ENCODE peak calls at places on chromosomes 3 and 15, in seven cellular contexts. V is colonic mucosa, C is cardiac fibroblast, Y is PC-9, U is dorsolateral prefrontal cortex, F is Calu3, R is AG10803. Q is an unnamed sample.

GRCh38 chr3:132730891-132731580 is 8.8 kb upstream of the NPHP3 start:
- DNase-seq in V (no peak), C (peak; percentile 69), Y (peak; percentile 25), U (no peak), F (peak; percentile 48), R (peak; percentile 67), Q (no peak)

GRCh38 chr3:59709702-59710555 is 660.1 kb upstream of the CFAP20DC start:
- DNase-seq in V (peak; percentile 24), C (no peak), Y (no peak), U (peak; percentile 55), F (no peak), R (peak; percentile 15), Q (peak; percentile 3)

GRCh38 chr15:60414016-60414682 is 16.4 kb upstream of the ANXA2 start:
- DNase-seq in V (no peak), C (peak; percentile 58), Y (no peak), U (no peak), F (no peak), R (peak; percentile 64), Q (no peak)

GRCh38 chr3:168524129-168524528 is 428.4 kb upstream of the GOLIM4 start:
- DNase-seq in V (no peak), C (no peak), Y (no peak), U (no peak), F (no peak), R (no peak), Q (no peak)

GRCh38 chr15:101010781-101011180 is 91.6 kb downstream of the LRRK1 start:
- DNase-seq in V (peak; percentile 10), C (no peak), Y (no peak), U (no peak), F (no peak), R (no peak), Q (no peak)

GRCh38 chr3:194633349-194634004 is at the start of gene TMEM44:
- DNase-seq in V (peak; percentile 91), C (peak; percentile 90), Y (peak; percentile 96), U (no peak), F (peak; percentile 95), R (peak; percentile 83), Q (peak; percentile 79)

GRCh38 chr3:118501152-118501551 is 533.5 kb downstream of the IGSF11 start:
- DNase-seq in V (peak; percentile 24), C (peak; percentile 18), Y (peak; percentile 57), U (no peak), F (peak; percentile 39), R (no peak), Q (peak; percentile 49)

GRCh38 chr3:127690823-127691452 is 18.2 kb downstream of the ABTB1 start:
- DNase-seq in V (no peak), C (peak; percentile 74), Y (peak; percentile 70), U (peak; percentile 44), F (peak; percentile 81), R (peak; percentile 80), Q (no peak)

GRCh38 chr3:27797773-27798172 is 75.7 kb upstream of the EOMES start:
- DNase-seq in V (no peak), C (no peak), Y (no peak), U (no peak), F (no peak), R (no peak), Q (no peak)

GRCh38 chr3:128863560-128863959 is 15.9 kb upstream of the ACAD9 start:
- DNase-seq in V (no peak), C (no peak), Y (no peak), U (no peak), F (no peak), R (no peak), Q (no peak)

GRCh38 chr3:41650406-41650805 is 311.5 kb downstream of the ULK4 start:
- DNase-seq in V (no peak), C (no peak), Y (no peak), U (no peak), F (no peak), R (no peak), Q (no peak)

GRCh38 chr3:126476166-126476975 is 680 bp upstream of the ZXDC start:
- DNase-seq in V (peak; percentile 76), C (peak; percentile 57), Y (peak; percentile 74), U (peak; percentile 48), F (peak; percentile 78), R (peak; percentile 13), Q (peak; percentile 68)

GRCh38 chr3:10602769-10603768 is 97.7 kb upstream of the ATP2B2 start:
- DNase-seq in V (no peak), C (no peak), Y (no peak), U (no peak), F (no peak), R (no peak), Q (peak; percentile 31)

GRCh38 chr3:182364323-182364722 is 429.0 kb upstream of the ATP11B start:
- DNase-seq in V (no peak), C (no peak), Y (no peak), U (no peak), F (no peak), R (no peak), Q (no peak)

GRCh38 chr15:31560643-31561042 is 234.0 kb downstream of the KLF13 start:
- DNase-seq in V (no peak), C (no peak), Y (no peak), U (no peak), F (no peak), R (no peak), Q (no peak)

GRCh38 chr3:180704532-180704931 is 25.2 kb upstream of the CCDC39 start:
- DNase-seq in V (no peak), C (no peak), Y (no peak), U (no peak), F (no peak), R (no peak), Q (no peak)

GRCh38 chr3:24763421-24763820 is 268.8 kb upstream of the THRB start:
- DNase-seq in V (no peak), C (no peak), Y (no peak), U (no peak), F (no peak), R (peak; percentile 11), Q (no peak)

GRCh38 chr3:184177331-184177731 is 2.7 kb downstream of the AP2M1 start:
- DNase-seq in V (no peak), C (peak; percentile 77), Y (no peak), U (no peak), F (no peak), R (peak; percentile 45), Q (no peak)

GRCh38 chr3:150414273-150414672 is 6.2 kb downstream of the TSC22D2 start:
- DNase-seq in V (peak; percentile 24), C (peak; percentile 51), Y (peak; percentile 18), U (no peak), F (peak; percentile 34), R (peak; percentile 52), Q (no peak)

GRCh38 chr3:183560607-183561006 is 5.1 kb upstream of the KLHL6 start:
- DNase-seq in V (peak; percentile 41), C (no peak), Y (peak; percentile 17), U (no peak), F (peak; percentile 42), R (no peak), Q (no peak)

GRCh38 chr15:96353378-96353930 is 23.0 kb downstream of the NR2F2 start:
- DNase-seq in V (no peak), C (no peak), Y (no peak), U (no peak), F (no peak), R (no peak), Q (no peak)

GRCh38 chr3:1404270-1404669 is 311.4 kb downstream of the CNTN6 start:
- DNase-seq in V (no peak), C (no peak), Y (no peak), U (no peak), F (peak; percentile 1), R (no peak), Q (peak; percentile 8)

GRCh38 chr15:31472636-31473383 is 146.2 kb downstream of the KLF13 start:
- DNase-seq in V (no peak), C (peak; percentile 53), Y (no peak), U (peak; percentile 27), F (no peak), R (peak; percentile 60), Q (peak; percentile 43)

DNA sequence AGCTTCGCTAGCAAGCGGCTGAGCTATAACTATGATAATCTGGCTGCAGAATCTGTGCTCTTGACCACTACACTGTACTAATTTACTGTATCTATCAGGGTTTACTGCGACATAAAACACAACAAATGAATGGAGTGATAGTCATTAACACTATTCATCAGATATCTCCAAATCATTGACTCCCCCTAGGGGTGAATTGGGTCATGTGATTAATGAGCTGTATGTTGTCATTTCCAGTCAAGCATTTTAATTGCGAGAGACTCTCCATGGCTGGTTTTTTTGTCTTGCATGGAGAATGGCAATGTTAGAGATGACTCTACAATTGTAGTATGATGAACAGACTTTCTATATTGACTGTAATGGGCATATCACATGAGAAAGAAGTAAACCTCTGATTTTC is 10.5 kb upstream of the TM4SF18 start:
- DNase-seq in V (no peak), C (no peak), Y (no peak), U (no peak), F (peak; percentile 46), R (no peak), Q (no peak)
- TF ChIP-seq CTCF in V (no peak), C (no peak), Y (peak; percentile 16), U (no peak), F (no peak), R (peak; percentile 7), Q (no peak)

DNA sequence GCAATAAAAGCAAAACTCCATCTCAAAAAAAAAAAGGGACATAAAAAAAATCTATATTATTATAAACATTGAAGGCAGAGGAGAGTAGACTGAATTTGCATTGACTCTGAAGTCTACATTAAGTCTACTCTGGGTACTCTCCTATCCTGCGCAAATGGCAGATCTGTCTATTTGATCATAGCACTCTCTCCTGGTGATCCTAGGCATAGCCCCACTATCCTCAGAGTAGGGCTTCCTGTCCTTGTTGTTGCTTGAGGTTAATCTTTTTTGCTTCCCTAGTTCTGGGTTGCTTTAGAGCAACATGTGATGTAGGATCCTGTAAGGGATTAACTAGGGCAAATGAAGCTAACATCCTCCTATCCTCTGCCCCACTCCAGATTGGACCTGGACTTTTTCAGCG is 82.1 kb upstream of the LRRFIP2 start:
- DNase-seq in V (no peak), C (no peak), Y (no peak), U (no peak), F (no peak), R (no peak), Q (no peak)
- TF ChIP-seq CTCF in V (no peak), C (peak; percentile 25), Y (no peak), U (no peak), F (no peak), R (peak; percentile 17), Q (no peak)

DNA sequence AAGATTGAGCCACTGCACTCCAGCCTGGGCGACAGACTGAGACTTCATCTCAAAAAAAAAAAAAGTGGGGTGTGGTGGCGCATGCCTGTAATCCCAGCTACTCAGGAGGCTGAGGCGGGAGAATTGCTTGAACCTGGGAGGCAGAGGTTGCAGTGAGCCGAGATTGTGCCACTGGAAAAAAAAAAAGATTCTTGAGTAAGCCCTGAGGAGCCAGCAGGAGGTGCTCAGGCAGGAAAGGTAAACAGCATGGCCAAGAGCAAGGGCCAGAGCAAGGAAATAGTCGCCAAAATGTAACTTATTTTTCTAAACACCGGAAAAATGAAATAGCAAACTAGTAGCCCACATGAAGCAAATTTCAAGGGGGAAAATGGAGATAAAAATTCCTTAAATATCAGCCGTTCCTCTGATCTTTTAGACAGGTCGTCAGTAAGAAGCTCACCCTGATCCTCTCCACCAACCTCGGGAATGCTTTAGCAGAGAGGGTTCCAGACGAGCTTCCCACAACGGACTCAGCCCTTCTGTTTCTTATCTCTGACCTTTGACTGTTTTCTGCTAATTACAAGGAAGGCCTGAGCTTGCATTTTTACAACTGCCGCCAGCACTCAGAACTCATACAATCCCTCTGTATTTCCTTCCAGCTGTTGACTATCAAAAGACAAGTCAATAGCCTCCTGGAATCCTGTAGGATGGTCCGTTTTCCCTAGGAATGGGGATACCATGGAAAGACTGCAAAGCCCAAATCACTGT is 45.0 kb upstream of the AKAP13 start:
- DNase-seq in V (peak; percentile 72), C (peak; percentile 30), Y (no peak), U (no peak), F (no peak), R (no peak), Q (no peak)
- TF ChIP-seq CTCF in V (no peak), C (no peak), Y (no peak), U (no peak), F (no peak), R (no peak), Q (no peak)

GRCh38 chr3:33030802-33031201 is 66.1 kb downstream of the GLB1 start:
- DNase-seq in V (no peak), C (no peak), Y (no peak), U (no peak), F (no peak), R (no peak), Q (no peak)
- TF ChIP-seq CTCF in V (no peak), C (no peak), Y (no peak), U (no peak), F (no peak), R (no peak), Q (no peak)

Q was measured in thyroid gland.